ENCODE peak calls at places on chromosomes 7 and 10, in ten cellular contexts. Z is hepatocyte, T is HFF-Myc, M is stomach, U is breast epithelium, R is Peyer's patch, S is colonic mucosa, D is lung, L is bronchial epithelial cell, G is body of pancreas. Y is an unnamed sample.

GRCh38 chr10:22927661-22928403 is at the start of gene ARMC3:
- DNase-seq in S (peak), G (peak), T (no peak), R (peak), M (peak), U (peak), Z (peak), D (peak), L (peak), Y (peak)

GRCh38 chr7:107972986-107973385 is 30.0 kb downstream of the LAMB1 start:
- DNase-seq in Z (no peak), D (no peak), U (no peak), S (no peak), G (no peak), L (peak), R (no peak), T (no peak), M (no peak), Y (no peak)

GRCh38 chr7:98465022-98465421 is 64.1 kb upstream of the BAIAP2L1 start:
- DNase-seq in U (no peak), Z (no peak), T (no peak), G (no peak), M (no peak), D (no peak), S (no peak), L (no peak), R (no peak), Y (no peak)

GRCh38 chr7:38274493-38274892 is 1.1 kb upstream of the TARP start:
- DNase-seq in G (no peak), M (no peak), Z (no peak), D (no peak), U (no peak), S (no peak), T (no peak), L (no peak), R (no peak), Y (no peak)

GRCh38 chr7:90766814-90767564 is 170.9 kb downstream of the CDK14 start:
- DNase-seq in L (peak), S (peak), U (no peak), M (peak), T (no peak), D (no peak), R (no peak), Z (peak), G (peak), Y (peak)

GRCh38 chr10:124723826-124724225 is 20.4 kb downstream of the FAM53B start:
- DNase-seq in U (peak), L (no peak), G (no peak), R (no peak), Z (no peak), S (no peak), M (no peak), D (no peak), T (no peak), Y (no peak)

GRCh38 chr7:43456200-43456599 is 126.7 kb upstream of the STK17A start:
- DNase-seq in L (no peak), R (no peak), T (no peak), S (no peak), U (no peak), G (no peak), Z (no peak), M (no peak), D (no peak), Y (no peak)

GRCh38 chr7:102216573-102217314 is 69.9 kb upstream of the SH2B2 start:
- DNase-seq in M (no peak), U (no peak), S (no peak), R (no peak), T (no peak), Z (no peak), G (no peak), L (no peak), D (no peak), Y (no peak)

GRCh38 chr7:1295776-1296726 is 63.4 kb downstream of the UNCX start:
- DNase-seq in R (no peak), T (no peak), M (no peak), D (no peak), U (no peak), Z (no peak), L (no peak), G (no peak), S (no peak), Y (no peak)

GRCh38 chr10:51965451-51965850 is 266.1 kb upstream of the CSTF2T start:
- DNase-seq in Z (no peak), M (no peak), L (no peak), R (no peak), G (no peak), U (no peak), S (no peak), D (no peak), T (no peak), Y (no peak)

GRCh38 chr10:95784279-95784913 is 28.4 kb downstream of the ENTPD1 start:
- DNase-seq in G (no peak), R (no peak), Z (no peak), S (no peak), M (no peak), L (no peak), T (no peak), D (no peak), U (no peak), Y (no peak)

GRCh38 chr7:27181795-27182275 is 3.2 kb downstream of the HOXA11 start:
- DNase-seq in Z (no peak), S (no peak), D (no peak), M (peak), U (no peak), R (no peak), T (no peak), L (no peak), G (peak), Y (peak)

DNA sequence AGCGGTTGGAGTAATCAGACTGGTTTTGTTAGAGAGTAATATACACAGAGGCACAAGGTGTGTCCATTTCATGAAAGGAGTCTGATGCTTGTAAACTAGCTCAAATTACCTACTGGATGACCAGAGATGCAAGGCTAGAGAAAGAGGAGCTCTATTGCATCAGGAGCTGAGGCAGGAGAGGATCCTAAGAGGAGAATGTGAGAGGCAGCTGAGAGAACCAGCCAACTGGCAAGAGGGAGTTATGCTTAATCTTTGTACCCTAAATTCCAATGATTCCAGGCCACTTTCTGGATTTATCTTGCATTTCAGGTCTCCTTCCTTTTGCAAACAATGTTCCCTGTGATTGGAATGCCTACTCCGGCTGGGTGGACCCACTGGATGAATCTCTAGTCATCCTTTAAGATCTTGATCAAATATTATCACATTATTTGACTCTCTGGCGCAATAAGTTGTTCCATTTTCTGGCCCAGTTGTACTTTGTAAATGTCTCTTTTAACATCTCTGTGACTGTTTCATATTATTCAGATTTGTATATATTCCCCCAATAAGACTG is 57.5 kb upstream of the PTPN12 start:
- DNase-seq in R (no peak), S (no peak), L (peak), M (no peak), G (no peak), T (no peak), Z (peak), U (no peak), D (no peak), Y (no peak)
- TF ChIP-seq CTCF in R (no peak), S (no peak), L (no peak), M (no peak), G (no peak), T (no peak), Z (no peak), U (no peak), D (no peak), Y (no peak)

GRCh38 chr10:14648042-14648765 is 126.5 kb downstream of the FAM107B start:
- DNase-seq in T (peak), R (peak), L (peak), M (peak), U (no peak), D (peak), G (peak), Z (peak), S (peak), Y (no peak)

GRCh38 chr10:14649739-14650138 is 125.0 kb downstream of the FAM107B start:
- DNase-seq in U (no peak), Z (no peak), R (no peak), T (no peak), S (no peak), M (no peak), L (no peak), D (no peak), G (no peak), Y (no peak)

GRCh38 chr10:14645239-14645960 is 129.3 kb downstream of the FAM107B start:
- DNase-seq in T (no peak), M (no peak), R (no peak), L (no peak), D (no peak), G (no peak), Z (no peak), S (no peak), U (no peak), Y (no peak)

GRCh38 chr10:14652067-14652466 is 122.6 kb downstream of the FAM107B start:
- DNase-seq in D (no peak), G (no peak), L (no peak), M (no peak), Z (peak), T (no peak), S (no peak), U (no peak), R (no peak), Y (no peak)

DNA sequence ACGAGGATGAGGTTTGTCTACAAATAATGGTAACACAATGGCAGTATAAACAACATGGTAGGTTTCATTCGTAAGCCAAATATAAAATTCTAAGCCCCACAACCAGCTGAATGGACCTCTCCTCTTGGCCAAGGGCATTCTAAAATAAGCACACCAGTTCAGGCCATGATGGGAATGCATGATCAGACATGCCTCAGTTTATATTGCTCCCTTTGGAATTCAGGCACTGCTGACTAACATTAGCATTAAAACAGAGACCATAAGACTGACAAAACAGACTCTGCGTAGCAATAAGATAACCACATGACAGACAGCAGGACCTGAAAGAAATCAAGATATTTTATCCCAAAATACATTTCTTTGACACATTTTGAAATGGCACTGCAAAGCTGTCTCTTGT is 125.8 kb downstream of the FAM107B start:
- DNase-seq in U (no peak), Z (no peak), T (no peak), G (no peak), M (no peak), S (no peak), R (no peak), L (peak), D (no peak), Y (no peak)
- H3K4me3 ChIP-seq in U (no peak), Z (no peak), T (no peak), G (no peak), M (no peak), S (no peak), R (no peak), L (no peak), D (no peak), Y (no peak)

GRCh38 chr7:79593819-79594218 is 140.4 kb upstream of the MAGI2 start:
- DNase-seq in T (no peak), R (no peak), S (no peak), D (no peak), U (no peak), M (no peak), Z (no peak), G (no peak), L (no peak), Y (no peak)

GRCh38 chr7:79590571-79591274 is 137.3 kb upstream of the MAGI2 start:
- DNase-seq in M (no peak), T (no peak), G (no peak), R (no peak), Z (no peak), S (no peak), U (no peak), D (no peak), L (no peak), Y (no peak)

DNA sequence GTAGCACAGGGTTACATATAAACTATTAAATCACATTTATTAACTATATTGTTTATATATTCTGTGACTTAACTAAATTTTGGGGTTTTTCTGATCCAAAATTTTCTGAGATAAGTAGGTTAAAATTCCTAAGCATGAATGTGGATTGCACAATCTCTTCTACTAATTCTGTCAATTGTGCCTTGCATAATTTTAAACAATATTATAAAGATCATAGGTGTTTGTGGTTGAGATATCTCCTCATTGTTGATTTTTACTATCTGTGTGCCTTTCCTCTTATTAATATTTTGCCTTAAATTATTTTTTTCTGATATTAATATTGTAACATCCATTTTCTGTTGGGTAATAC is 137.8 kb upstream of the MAGI2 start:
- DNase-seq in U (no peak), S (no peak), L (no peak), M (no peak), G (no peak), D (no peak), Z (no peak), T (no peak), R (no peak), Y (no peak)
- TF ChIP-seq CTCF in U (no peak), S (no peak), L (no peak), M (no peak), G (no peak), D (no peak), Z (no peak), T (no peak), R (no peak), Y (no peak)

DNA sequence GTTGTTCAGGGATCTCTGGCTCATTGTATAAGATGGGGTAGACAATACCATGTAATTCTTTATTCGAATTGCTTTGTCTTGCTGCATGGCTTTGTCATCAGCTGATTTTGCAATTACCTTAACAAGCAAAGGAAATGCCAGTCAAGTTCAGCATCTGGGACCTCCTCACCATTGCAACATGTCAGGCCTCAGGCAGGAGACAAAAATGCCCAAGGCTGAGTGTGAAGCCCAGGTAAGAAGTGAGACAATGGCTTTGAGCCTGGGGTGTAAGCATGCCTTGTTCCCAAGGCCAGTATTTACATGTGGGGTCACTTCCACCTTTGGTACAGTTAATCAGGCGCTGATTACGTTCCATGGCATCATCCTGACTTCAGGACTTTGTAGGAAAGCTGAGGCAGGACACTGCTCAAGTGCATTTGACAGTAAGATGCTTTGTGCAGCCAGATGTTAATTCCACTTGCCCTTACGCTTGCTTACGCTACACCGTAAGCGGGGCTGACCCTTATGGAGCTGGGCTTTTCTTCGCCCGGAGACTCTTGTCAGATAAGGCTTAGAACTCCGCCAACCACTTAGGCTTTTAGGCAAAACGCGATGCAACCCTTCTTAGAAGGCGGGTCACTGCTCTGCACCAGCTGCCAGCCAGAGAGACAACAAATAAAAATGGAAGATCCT is 1.5 kb upstream of the SP4 start:
- DNase-seq in D (no peak), L (peak), R (no peak), T (no peak), U (no peak), G (no peak), M (no peak), Z (no peak), S (peak), Y (peak)
- H3K4me3 ChIP-seq in D (peak), L (peak), R (peak), T (peak), U (peak), G (peak), M (peak), Z (peak), S (peak), Y (peak)